ENCODE peak calls at places on chromosomes 6 and 20, in five cellular contexts. E is BE2C, R is choroid plexus epithelial cell, G is DMS79, T is ovary. S is an unnamed sample.
A peak's percentile ranks its signal among the peaks of the same experiment; 100 is the strongest.

GRCh38 chr6:41560440-41561192 is 14.4 kb downstream of the FOXP4 start:
- DNase-seq in E (no peak), R (no peak), G (no peak), T (peak; percentile 78), S (peak; percentile 40)

GRCh38 chr20:57980526-57980925 is 247.9 kb downstream of the ANKRD60 start:
- DNase-seq in E (no peak), R (no peak), G (no peak), T (no peak), S (no peak)

GRCh38 chr6:2209226-2209809 is 36.1 kb downstream of the GMDS start:
- DNase-seq in E (peak; percentile 52), R (peak; percentile 60), G (peak; percentile 23), T (no peak), S (no peak)

GRCh38 chr6:160714731-160715130 is 12.7 kb downstream of the PLG start:
- DNase-seq in E (no peak), R (no peak), G (no peak), T (no peak), S (no peak)

GRCh38 chr20:20785226-20785625 is 72.8 kb upstream of the RALGAPA2 start:
- DNase-seq in E (no peak), R (no peak), G (no peak), T (no peak), S (no peak)

GRCh38 chr20:50376888-50377459 is 133.2 kb upstream of the PTPN1 start:
- DNase-seq in E (no peak), R (no peak), G (no peak), T (no peak), S (no peak)

GRCh38 chr6:30493643-30494250 is 4.4 kb downstream of the HLA-E start:
- DNase-seq in E (no peak), R (no peak), G (no peak), T (no peak), S (no peak)

GRCh38 chr20:60105404-60105803 is 147.2 kb downstream of the CDH26 start:
- DNase-seq in E (no peak), R (no peak), G (no peak), T (no peak), S (no peak)

GRCh38 chr6:45377041-45377554 is 636 bp downstream of the SUPT3H start:
- DNase-seq in E (no peak), R (peak; percentile 43), G (no peak), T (no peak), S (peak; percentile 55)

GRCh38 chr6:54586251-54586650 is 260.3 kb upstream of the FAM83B start:
- DNase-seq in E (no peak), R (peak; percentile 33), G (no peak), T (no peak), S (no peak)

GRCh38 chr20:10250902-10251301 is 32.3 kb downstream of the SNAP25 start:
- DNase-seq in E (no peak), R (no peak), G (no peak), T (no peak), S (no peak)

S was measured in esophagus squamous epithelium.